ENCODE peak calls at places on chromosomes 6 and 20, in four cellular contexts. One of them, this sample, is unnamed.

GRCh38 chr6:28956331-28956730 is 32.5 kb upstream of the TRIM27 start:
- DNase-seq in HepG2: no peak
- DNase-seq in GM23338: no peak
- DNase-seq in K562: no peak
- DNase-seq in this sample: no peak

GRCh38 chr6:34527751-34528670 is 28.1 kb downstream of the SPDEF start:
- DNase-seq in HepG2: no peak
- DNase-seq in GM23338: no peak
- DNase-seq in K562: no peak
- DNase-seq in this sample: no peak

GRCh38 chr6:149235130-149235561 is 82.4 kb upstream of the TAB2 start:
- DNase-seq in HepG2: peak
- DNase-seq in GM23338: no peak
- DNase-seq in K562: no peak
- DNase-seq in this sample: peak

GRCh38 chr6:3757241-3757641 is 5.7 kb upstream of the PXDC1 start:
- DNase-seq in HepG2: no peak
- DNase-seq in GM23338: no peak
- DNase-seq in K562: no peak
- DNase-seq in this sample: no peak

GRCh38 chr6:120735641-120736040 is 598.6 kb downstream of the TBC1D32 start:
- DNase-seq in HepG2: no peak
- DNase-seq in GM23338: no peak
- DNase-seq in K562: no peak
- DNase-seq in this sample: no peak

GRCh38 chr6:28712982-28713381 is 187.3 kb downstream of the GPX5 start:
- DNase-seq in HepG2: no peak
- DNase-seq in GM23338: no peak
- DNase-seq in K562: no peak
- DNase-seq in this sample: no peak

GRCh38 chr6:31652925-31653724 is 664 bp upstream of the BAG6 start:
- DNase-seq in HepG2: peak
- DNase-seq in GM23338: peak
- DNase-seq in K562: peak
- DNase-seq in this sample: no peak

GRCh38 chr6:157552171-157552747 is 171.3 kb downstream of the ZDHHC14 start:
- DNase-seq in HepG2: no peak
- DNase-seq in GM23338: peak
- DNase-seq in K562: no peak
- DNase-seq in this sample: no peak

GRCh38 chr6:27101824-27102223 is 145.7 kb upstream of the PRSS16 start:
- DNase-seq in HepG2: no peak
- DNase-seq in GM23338: no peak
- DNase-seq in K562: no peak
- DNase-seq in this sample: no peak

GRCh38 chr6:138162104-138162946 is 586 bp downstream of the ARFGEF3 start:
- DNase-seq in HepG2: no peak
- DNase-seq in GM23338: peak
- DNase-seq in K562: no peak
- DNase-seq in this sample: no peak

GRCh38 chr20:6829510-6830116 is 62.1 kb downstream of the BMP2 start:
- DNase-seq in HepG2: peak
- DNase-seq in GM23338: peak
- DNase-seq in K562: no peak
- DNase-seq in this sample: no peak

GRCh38 chr6:82072113-82072512 is 175.4 kb downstream of the IBTK start:
- DNase-seq in HepG2: no peak
- DNase-seq in GM23338: no peak
- DNase-seq in K562: no peak
- DNase-seq in this sample: no peak

GRCh38 chr6:72987305-72987704 is 238.0 kb downstream of the KHDC1L start:
- DNase-seq in HepG2: no peak
- DNase-seq in GM23338: no peak
- DNase-seq in K562: no peak
- DNase-seq in this sample: no peak

GRCh38 chr20:52682271-52682670 is 289.9 kb upstream of the TSHZ2 start:
- DNase-seq in HepG2: no peak
- DNase-seq in GM23338: no peak
- DNase-seq in K562: no peak
- DNase-seq in this sample: no peak

GRCh38 chr6:34383651-34384304 is 8.7 kb downstream of the NUDT3 start:
- DNase-seq in HepG2: no peak
- DNase-seq in GM23338: peak
- DNase-seq in K562: no peak
- DNase-seq in this sample: no peak

GRCh38 chr6:169589699-169590257 is 112.1 kb downstream of the WDR27 start:
- DNase-seq in HepG2: no peak
- DNase-seq in GM23338: no peak
- DNase-seq in K562: no peak
- DNase-seq in this sample: no peak

GRCh38 chr20:57748601-57749130 is 38.9 kb upstream of the PMEPA1 start:
- DNase-seq in HepG2: peak
- DNase-seq in GM23338: no peak
- DNase-seq in K562: no peak
- DNase-seq in this sample: peak

GRCh38 chr20:24395151-24395550 is 74.3 kb upstream of the SYNDIG1 start:
- DNase-seq in HepG2: no peak
- DNase-seq in GM23338: no peak
- DNase-seq in K562: no peak
- DNase-seq in this sample: no peak

GRCh38 chr6:168961257-168961656 is 292.4 kb downstream of the THBS2 start:
- DNase-seq in HepG2: no peak
- DNase-seq in GM23338: no peak
- DNase-seq in K562: no peak
- DNase-seq in this sample: no peak

GRCh38 chr6:145139451-145139850 is 595.9 kb downstream of the EPM2A start:
- DNase-seq in HepG2: no peak
- DNase-seq in GM23338: no peak
- DNase-seq in K562: no peak
- DNase-seq in this sample: no peak

GRCh38 chr6:56475736-56476457 is 166.8 kb downstream of the DST start:
- DNase-seq in HepG2: peak
- DNase-seq in GM23338: no peak
- DNase-seq in K562: no peak
- DNase-seq in this sample: no peak

GRCh38 chr20:58883243-58883691 is 30.8 kb downstream of the GNAS start:
- DNase-seq in HepG2: no peak
- DNase-seq in GM23338: peak
- DNase-seq in K562: no peak
- DNase-seq in this sample: no peak

GRCh38 chr6:26017567-26017966 is 55.0 kb downstream of the TRIM38 start:
- DNase-seq in HepG2: no peak
- DNase-seq in GM23338: peak
- DNase-seq in K562: no peak
- DNase-seq in this sample: no peak

GRCh38 chr6:24778878-24779277 is 4.1 kb downstream of the GMNN start:
- DNase-seq in HepG2: no peak
- DNase-seq in GM23338: no peak
- DNase-seq in K562: no peak
- DNase-seq in this sample: no peak

GRCh38 chr6:89122625-89123024 is 4.8 kb upstream of the SRSF12 start:
- DNase-seq in HepG2: peak
- DNase-seq in GM23338: peak
- DNase-seq in K562: no peak
- DNase-seq in this sample: no peak

GRCh38 chr6:13418838-13419237 is 68.6 kb downstream of the GFOD1 start:
- DNase-seq in HepG2: no peak
- DNase-seq in GM23338: no peak
- DNase-seq in K562: no peak
- DNase-seq in this sample: no peak

GRCh38 chr6:37069639-37070038 is 64.2 kb downstream of the FGD2 start:
- DNase-seq in HepG2: no peak
- DNase-seq in GM23338: no peak
- DNase-seq in K562: no peak
- DNase-seq in this sample: no peak

GRCh38 chr20:57030611-57031600 is 235.5 kb downstream of the BMP7 start:
- DNase-seq in HepG2: no peak
- DNase-seq in GM23338: no peak
- DNase-seq in K562: no peak
- DNase-seq in this sample: no peak

GRCh38 chr6:112622036-112622435 is 274.9 kb downstream of the RFPL4B start:
- DNase-seq in HepG2: no peak
- DNase-seq in GM23338: peak
- DNase-seq in K562: no peak
- DNase-seq in this sample: no peak

DNA sequence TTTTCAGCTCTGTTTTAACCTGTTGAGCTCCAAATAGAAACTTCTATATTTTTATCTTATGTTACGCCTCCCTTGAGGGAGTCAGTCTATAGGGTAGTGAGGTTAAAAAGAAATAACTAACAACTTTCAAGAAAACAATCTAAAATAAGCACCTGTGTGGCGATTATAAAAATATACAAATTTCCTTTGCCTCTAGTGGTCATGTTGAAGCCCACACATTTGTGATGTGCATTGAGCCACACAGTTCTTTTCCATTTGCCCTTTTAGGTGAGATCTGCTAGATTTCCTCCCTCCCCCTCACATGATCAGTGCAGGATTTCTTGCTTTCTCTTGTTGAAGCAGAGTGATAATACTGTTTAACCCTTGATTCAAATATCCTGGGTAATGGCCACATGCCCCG is 84.2 kb downstream of the MYB start:
- DNase-seq in HepG2: no peak
- DNase-seq in GM23338: no peak
- DNase-seq in K562: no peak
- DNase-seq in this sample: no peak
- TF ChIP-seq CTCF in HepG2: no peak
- TF ChIP-seq CTCF in GM23338: no peak
- TF ChIP-seq CTCF in K562: no peak
- TF ChIP-seq CTCF in this sample: peak

GRCh38 chr6:2658788-2659187 is 91.9 kb downstream of the MYLK4 start:
- DNase-seq in HepG2: peak
- DNase-seq in GM23338: no peak
- DNase-seq in K562: no peak
- DNase-seq in this sample: peak
- TF ChIP-seq JUNB in HepG2: no peak
- TF ChIP-seq JUNB in GM23338: no peak
- TF ChIP-seq JUNB in K562: no peak
- TF ChIP-seq JUNB in this sample: no peak

GRCh38 chr20:22515264-22515663 is 69.1 kb downstream of the FOXA2 start:
- DNase-seq in HepG2: no peak
- DNase-seq in GM23338: no peak
- DNase-seq in K562: no peak
- DNase-seq in this sample: no peak

GRCh38 chr20:22512911-22513489 is 71.4 kb downstream of the FOXA2 start:
- DNase-seq in HepG2: no peak
- DNase-seq in GM23338: no peak
- DNase-seq in K562: no peak
- DNase-seq in this sample: no peak

GRCh38 chr20:22513574-22513973 is 70.8 kb downstream of the FOXA2 start:
- DNase-seq in HepG2: peak
- DNase-seq in GM23338: no peak
- DNase-seq in K562: no peak
- DNase-seq in this sample: no peak

GRCh38 chr20:22509090-22509938 is 75.1 kb downstream of the FOXA2 start:
- DNase-seq in HepG2: peak
- DNase-seq in GM23338: no peak
- DNase-seq in K562: no peak
- DNase-seq in this sample: no peak

GRCh38 chr20:22511943-22512910 is 72.1 kb downstream of the FOXA2 start:
- DNase-seq in HepG2: peak
- DNase-seq in GM23338: peak
- DNase-seq in K562: peak
- DNase-seq in this sample: no peak
- H2AFZ ChIP-seq in HepG2: no peak
- H2AFZ ChIP-seq in GM23338: peak
- H2AFZ ChIP-seq in K562: peak
- H2AFZ ChIP-seq in this sample: no peak

GRCh38 chr6:147742445-147742844 is 234.0 kb downstream of the SAMD5 start:
- DNase-seq in HepG2: no peak
- DNase-seq in GM23338: no peak
- DNase-seq in K562: no peak
- DNase-seq in this sample: no peak
- TF ChIP-seq CTCF in HepG2: no peak
- TF ChIP-seq CTCF in GM23338: peak
- TF ChIP-seq CTCF in K562: no peak
- TF ChIP-seq CTCF in this sample: no peak

DNA sequence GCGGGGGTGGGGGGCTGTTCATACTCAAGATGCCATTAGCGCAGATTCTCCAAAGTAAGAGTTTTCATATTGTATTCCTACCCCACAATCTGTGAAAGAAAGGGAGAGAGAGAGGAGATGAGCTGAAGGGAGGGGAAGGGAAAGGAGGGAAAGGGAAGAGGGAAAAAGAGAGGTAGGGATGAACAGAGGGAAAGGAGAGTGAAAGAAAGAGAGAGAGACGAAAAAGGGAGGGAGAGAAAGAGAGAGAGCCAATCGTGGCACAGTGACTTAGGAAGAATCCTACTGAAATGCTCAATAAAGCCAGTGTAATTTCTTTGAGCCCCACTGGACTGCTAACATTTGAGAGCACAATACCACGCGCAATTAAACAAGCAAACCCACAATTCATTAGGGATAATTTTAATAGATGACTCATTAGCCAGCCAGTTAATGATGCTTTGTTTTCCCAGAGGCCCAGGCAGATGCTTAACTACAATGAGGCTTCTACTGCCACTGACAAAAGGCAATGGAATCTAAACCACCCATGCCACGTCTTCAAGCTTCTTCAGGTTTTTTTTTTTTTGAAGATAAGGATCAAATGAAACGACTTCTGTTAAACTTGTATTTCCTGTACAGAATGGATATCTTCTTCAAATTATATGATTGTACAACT is 306.7 kb downstream of the FOXC1 start:
- DNase-seq in HepG2: no peak
- DNase-seq in GM23338: no peak
- DNase-seq in K562: no peak
- DNase-seq in this sample: no peak
- TF ChIP-seq JUNB in HepG2: no peak
- TF ChIP-seq JUNB in GM23338: no peak
- TF ChIP-seq JUNB in K562: no peak
- TF ChIP-seq JUNB in this sample: no peak

GRCh38 chr20:49483706-49484101 is 1.2 kb upstream of the KCNB1 start:
- DNase-seq in HepG2: no peak
- DNase-seq in GM23338: peak
- DNase-seq in K562: no peak
- DNase-seq in this sample: no peak
- H2AFZ ChIP-seq in HepG2: no peak
- H2AFZ ChIP-seq in GM23338: peak
- H2AFZ ChIP-seq in K562: no peak
- H2AFZ ChIP-seq in this sample: no peak

This sample was measured in GM12878.